ENCODE peak calls at places on chromosome 12, in ten cellular contexts. D is stomach, J is upper lobe of left lung, T is ovary, W is HepG2, O is tibial nerve, N is transverse colon, P is suprapubic skin, Y is GM12878, L is sigmoid colon. M is an unnamed sample.

GRCh38 chr12:85130631-85131030 is 94.5 kb downstream of the LRRIQ1 start:
- DNase-seq in D (no peak), J (no peak), T (no peak), W (no peak), O (no peak), N (no peak), P (no peak), Y (no peak), L (no peak), M (no peak)

GRCh38 chr12:93766802-93767523 is 89.8 kb downstream of the CRADD start:
- DNase-seq in D (no peak), J (peak; percentile 66), T (peak; percentile 42), W (no peak), O (no peak), N (peak; percentile 29), P (no peak), Y (no peak), L (peak; percentile 80), M (no peak)

GRCh38 chr12:62128186-62128965 is 131.8 kb upstream of the USP15 start:
- DNase-seq in D (no peak), J (no peak), T (no peak), W (no peak), O (no peak), N (no peak), P (no peak), Y (no peak), L (no peak), M (no peak)

GRCh38 chr12:112978163-112979081 is at the start of gene OAS2:
- DNase-seq in D (peak; percentile 80), J (peak; percentile 75), T (peak; percentile 29), W (peak; percentile 12), O (peak; percentile 35), N (peak; percentile 80), P (no peak), Y (peak; percentile 94), L (peak; percentile 73), M (peak; percentile 93)

GRCh38 chr12:104669057-104669770 is 212.5 kb downstream of the CHST11 start:
- DNase-seq in D (peak; percentile 80), J (peak; percentile 75), T (no peak), W (no peak), O (peak; percentile 34), N (peak; percentile 45), P (no peak), Y (no peak), L (peak; percentile 91), M (no peak)

GRCh38 chr12:113403435-113404415 is at the start of gene SDS:
- DNase-seq in D (peak; percentile 31), J (peak; percentile 49), T (peak; percentile 70), W (no peak), O (no peak), N (peak; percentile 45), P (no peak), Y (no peak), L (no peak), M (no peak)

GRCh38 chr12:123937707-123938600 is 34.7 kb downstream of the CCDC92 start:
- DNase-seq in D (no peak), J (peak; percentile 56), T (no peak), W (no peak), O (no peak), N (no peak), P (no peak), Y (no peak), L (no peak), M (no peak)

GRCh38 chr12:109796057-109796456 is 37.1 kb downstream of the TRPV4 start:
- DNase-seq in D (no peak), J (no peak), T (no peak), W (no peak), O (no peak), N (no peak), P (no peak), Y (no peak), L (no peak), M (no peak)

GRCh38 chr12:54285150-54286041 is 4.9 kb downstream of the HNRNPA1 start:
- DNase-seq in D (no peak), J (no peak), T (no peak), W (no peak), O (no peak), N (no peak), P (no peak), Y (no peak), L (no peak), M (no peak)
- H3K36me3 ChIP-seq in D (peaks cover 52% of the 10 kb centered on the region), J (peaks cover 48% of the 10 kb centered on the region), T (no peaks in the 10 kb centered on the region), W (peaks cover 59% of the 10 kb centered on the region), O (peaks cover 18% of the 10 kb centered on the region), N (no peaks in the 10 kb centered on the region), P (peaks cover 58% of the 10 kb centered on the region), Y (peaks cover 50% of the 10 kb centered on the region), L (peaks cover 79% of the 10 kb centered on the region), M (peaks cover 46% of the 10 kb centered on the region)

GRCh38 chr12:48985901-48986300 is 7.8 kb downstream of the WNT1 start:
- DNase-seq in D (no peak), J (no peak), T (no peak), W (no peak), O (no peak), N (no peak), P (no peak), Y (no peak), L (no peak), M (no peak)

GRCh38 chr12:48985475-48985897 is 7.4 kb downstream of the WNT1 start:
- DNase-seq in D (no peak), J (no peak), T (no peak), W (no peak), O (no peak), N (peak; percentile 54), P (no peak), Y (no peak), L (no peak), M (no peak)

GRCh38 chr12:48986720-48987291 is 8.7 kb downstream of the WNT1 start:
- DNase-seq in D (no peak), J (no peak), T (no peak), W (no peak), O (no peak), N (no peak), P (no peak), Y (no peak), L (no peak), M (no peak)

GRCh38 chr12:48991247-48992050 is 7.7 kb downstream of the DDN start:
- DNase-seq in D (no peak), J (no peak), T (no peak), W (no peak), O (no peak), N (no peak), P (no peak), Y (no peak), L (no peak), M (no peak)

DNA sequence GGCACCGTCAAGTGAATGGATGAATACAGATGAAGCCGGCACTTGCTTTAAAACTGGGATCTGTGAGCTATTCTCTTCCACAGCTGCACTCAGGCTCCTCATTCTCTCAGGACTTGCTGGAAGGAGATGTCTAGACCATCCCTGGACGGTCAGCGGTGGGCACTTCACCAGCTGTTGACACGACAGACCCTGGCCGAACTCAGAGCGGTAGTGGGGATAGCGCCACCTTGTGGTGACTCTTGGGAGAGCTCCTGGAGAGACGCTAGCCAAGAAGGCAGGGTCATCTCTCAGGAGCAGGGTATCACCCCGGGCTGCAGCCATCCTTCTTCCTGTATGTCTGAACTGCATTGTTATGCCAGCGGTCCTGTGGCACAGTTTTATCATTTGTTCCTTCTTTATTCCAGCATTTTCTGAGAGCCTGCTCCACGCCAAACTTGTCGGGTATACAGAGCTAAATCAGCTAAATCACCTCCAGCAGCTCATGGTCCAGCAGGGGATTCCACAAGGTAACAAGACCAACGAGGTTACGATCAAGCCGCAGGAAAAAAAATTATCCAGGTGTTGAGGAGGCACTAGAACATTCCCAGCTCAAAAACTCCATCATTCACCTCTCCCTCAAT is 10.0 kb downstream of the WNT1 start:
- DNase-seq in D (peak; percentile 74), J (peak; percentile 65), T (peak; percentile 45), W (peak; percentile 46), O (peak; percentile 51), N (peak; percentile 75), P (no peak), Y (no peak), L (no peak), M (no peak)
- TF ChIP-seq EP300 in D (no peak), J (no peak), T (no peak), W (no peak), O (no peak), N (no peak), P (no peak), Y (no peak), L (no peak), M (no peak)

GRCh38 chr12:772056-772697 is 19.8 kb downstream of the WNK1 start:
- DNase-seq in D (no peak), J (no peak), T (no peak), W (no peak), O (no peak), N (no peak), P (no peak), Y (no peak), L (no peak), M (no peak)

GRCh38 chr12:765861-766260 is 13.5 kb downstream of the WNK1 start:
- DNase-seq in D (no peak), J (no peak), T (no peak), W (no peak), O (no peak), N (no peak), P (no peak), Y (no peak), L (no peak), M (no peak)

GRCh38 chr12:774051-774614 is 21.8 kb downstream of the WNK1 start:
- DNase-seq in D (no peak), J (no peak), T (no peak), W (no peak), O (no peak), N (no peak), P (no peak), Y (no peak), L (no peak), M (no peak)

GRCh38 chr12:770474-770873 is 18.1 kb downstream of the WNK1 start:
- DNase-seq in D (no peak), J (no peak), T (no peak), W (no peak), O (no peak), N (no peak), P (no peak), Y (no peak), L (no peak), M (no peak)

GRCh38 chr12:768434-768833 is 16.1 kb downstream of the WNK1 start:
- DNase-seq in D (no peak), J (no peak), T (no peak), W (no peak), O (no peak), N (no peak), P (no peak), Y (no peak), L (no peak), M (no peak)
- H3K36me3 ChIP-seq in D (no peaks in the 10 kb centered on the region), J (no peaks in the 10 kb centered on the region), T (no peaks in the 10 kb centered on the region), W (no peaks in the 10 kb centered on the region), O (no peaks in the 10 kb centered on the region), N (no peaks in the 10 kb centered on the region), P (no peaks in the 10 kb centered on the region), Y (no peaks in the 10 kb centered on the region), L (no peaks in the 10 kb centered on the region), M (no peaks in the 10 kb centered on the region)

DNA sequence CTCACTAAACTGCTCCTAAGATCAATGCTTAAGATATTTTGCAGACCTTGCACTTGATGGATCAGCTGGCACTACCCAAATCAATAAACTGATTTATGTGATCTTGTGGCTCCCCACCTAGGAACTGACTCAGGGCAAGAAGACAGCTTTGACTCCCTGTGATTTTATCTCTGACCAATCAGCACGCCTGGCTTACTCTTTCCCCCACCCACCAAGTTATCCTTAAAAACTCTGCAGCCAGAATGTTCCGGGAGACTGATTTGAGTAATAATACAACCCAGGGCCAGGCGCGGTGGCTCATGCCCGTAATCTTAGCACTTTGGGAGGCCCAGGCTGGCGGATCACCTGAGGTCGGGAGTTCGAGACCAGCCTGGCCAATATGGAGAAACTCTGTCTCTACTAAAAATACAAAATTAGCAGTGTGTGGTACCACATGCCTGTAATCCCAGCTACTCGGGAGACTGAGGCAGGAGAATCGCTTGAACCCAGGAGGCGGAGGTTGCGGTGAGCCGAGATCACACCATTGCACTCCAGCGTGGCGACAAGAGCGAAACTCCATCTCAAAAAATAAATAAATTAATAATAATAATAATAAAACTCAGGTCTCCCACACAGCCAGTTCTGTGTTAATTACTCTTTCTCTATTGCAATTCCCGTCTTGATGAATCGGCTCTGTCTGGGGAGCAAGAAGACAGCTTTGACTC is 12.0 kb downstream of the MORN3 start:
- DNase-seq in D (no peak), J (no peak), T (no peak), W (no peak), O (no peak), N (no peak), P (no peak), Y (no peak), L (no peak), M (no peak)
- TF ChIP-seq EP300 in D (no peak), J (no peak), T (no peak), W (no peak), O (no peak), N (no peak), P (no peak), Y (no peak), L (no peak), M (no peak)